ENCODE peak calls at places on chromosomes 12 and 14, in six cellular contexts. E is amniotic stem cell, Y is DMS79, H is uterus, M is mucosa of gallbladder, V is spleen. S is an unnamed sample.

GRCh38 chr14:73758392-73759182 is 44.4 kb upstream of the PNMA1 start:
- DNase-seq in E (no peak), Y (peak; percentile 59), H (peak; percentile 75), M (peak; percentile 72), V (peak; percentile 96), S (peak; percentile 91)

GRCh38 chr12:47223848-47224213 is 144.1 kb upstream of the AMIGO2 start:
- DNase-seq in E (no peak), Y (no peak), H (peak; percentile 42), M (peak; percentile 70), V (no peak), S (no peak)

GRCh38 chr12:84986586-84986985 is 49.5 kb downstream of the TSPAN19 start:
- DNase-seq in E (no peak), Y (no peak), H (no peak), M (no peak), V (no peak), S (no peak)

GRCh38 chr14:64247186-64247585 is 47.0 kb downstream of the ESR2 start:
- DNase-seq in E (no peak), Y (no peak), H (no peak), M (no peak), V (no peak), S (no peak)

GRCh38 chr12:990308-990648 is 745 bp upstream of the ERC1 start:
- DNase-seq in E (no peak), Y (peak; percentile 39), H (peak; percentile 70), M (peak; percentile 56), V (peak; percentile 90), S (peak; percentile 61)

GRCh38 chr12:98893126-98893525 is 248.0 kb downstream of the APAF1 start:
- DNase-seq in E (no peak), Y (no peak), H (no peak), M (no peak), V (no peak), S (peak; percentile 3)

GRCh38 chr12:51766067-51766466 is 82.5 kb downstream of the FIGNL2 start:
- DNase-seq in E (no peak), Y (no peak), H (no peak), M (no peak), V (no peak), S (no peak)

GRCh38 chr14:104398656-104399055 is 180.9 kb upstream of the C14orf180 start:
- DNase-seq in E (no peak), Y (no peak), H (no peak), M (peak; percentile 2), V (no peak), S (no peak)

GRCh38 chr12:47881826-47882427 is 22.9 kb downstream of the VDR start:
- DNase-seq in E (peak; percentile 74), Y (no peak), H (peak; percentile 28), M (peak; percentile 48), V (no peak), S (no peak)

GRCh38 chr14:69769623-69770022 is 2.7 kb downstream of the SRSF5 start:
- DNase-seq in E (no peak), Y (no peak), H (no peak), M (no peak), V (no peak), S (no peak)

GRCh38 chr14:76516884-76517283 is 140.9 kb downstream of the ESRRB start:
- DNase-seq in E (no peak), Y (no peak), H (no peak), M (no peak), V (peak; percentile 12), S (no peak)

GRCh38 chr12:27817761-27818160 is 37.7 kb upstream of the MANSC4 start:
- DNase-seq in E (no peak), Y (no peak), H (no peak), M (no peak), V (no peak), S (no peak)

GRCh38 chr14:34035934-34036250 is 85.0 kb upstream of the EGLN3 start:
- DNase-seq in E (no peak), Y (no peak), H (no peak), M (no peak), V (no peak), S (no peak)

GRCh38 chr14:70084226-70084625 is 104.5 kb downstream of the SLC8A3 start:
- DNase-seq in E (no peak), Y (no peak), H (no peak), M (no peak), V (no peak), S (no peak)

GRCh38 chr12:10392394-10392930 is 2.6 kb upstream of the KLRK1 start:
- DNase-seq in E (no peak), Y (peak; percentile 80), H (no peak), M (peak; percentile 62), V (no peak), S (no peak)

GRCh38 chr12:26713885-26714383 is 119.1 kb downstream of the ITPR2 start:
- DNase-seq in E (no peak), Y (no peak), H (no peak), M (no peak), V (no peak), S (no peak)

GRCh38 chr14:104296388-104297312 is 158.3 kb downstream of the KIF26A start:
- DNase-seq in E (no peak), Y (no peak), H (no peak), M (no peak), V (peak; percentile 69), S (no peak)

GRCh38 chr14:95480109-95480886 is 36.2 kb downstream of the SYNE3 start:
- DNase-seq in E (no peak), Y (no peak), H (peak; percentile 76), M (no peak), V (no peak), S (no peak)

GRCh38 chr12:56374726-56375597 is 12.3 kb upstream of the APOF start:
- DNase-seq in E (no peak), Y (no peak), H (no peak), M (no peak), V (no peak), S (no peak)

GRCh38 chr14:26856832-26857508 is 259.1 kb upstream of the NOVA1 start:
- DNase-seq in E (no peak), Y (no peak), H (no peak), M (no peak), V (no peak), S (no peak)

GRCh38 chr14:99521176-99522024 is 40.2 kb downstream of the CCNK start:
- DNase-seq in E (no peak), Y (no peak), H (no peak), M (no peak), V (peak; percentile 66), S (no peak)

GRCh38 chr14:77128414-77128891 is 13.1 kb downstream of the ZDHHC22 start:
- DNase-seq in E (no peak), Y (peak; percentile 89), H (no peak), M (no peak), V (no peak), S (no peak)

GRCh38 chr14:24297190-24297964 is 2.2 kb downstream of the DHRS1 start:
- DNase-seq in E (no peak), Y (no peak), H (no peak), M (no peak), V (no peak), S (peak; percentile 85)

GRCh38 chr14:57930241-57930975 is 64.5 kb upstream of the SLC35F4 start:
- DNase-seq in E (no peak), Y (no peak), H (no peak), M (no peak), V (no peak), S (no peak)

GRCh38 chr12:130394906-130395305 is 57.2 kb downstream of the PIWIL1 start:
- DNase-seq in E (no peak), Y (no peak), H (no peak), M (no peak), V (no peak), S (peak; percentile 11)

GRCh38 chr14:89330236-89331002 is 86.6 kb downstream of the FOXN3 start:
- DNase-seq in E (peak; percentile 28), Y (no peak), H (peak; percentile 57), M (peak; percentile 50), V (no peak), S (no peak)

GRCh38 chr12:91091916-91092715 is 19.2 kb downstream of the LUM start:
- DNase-seq in E (no peak), Y (no peak), H (no peak), M (no peak), V (no peak), S (no peak)

GRCh38 chr12:77940566-77940965 is 109.9 kb downstream of the NAV3 start:
- DNase-seq in E (no peak), Y (no peak), H (no peak), M (no peak), V (no peak), S (no peak)

GRCh38 chr12:131119936-131120335 is 166.2 kb downstream of the ADGRD1 start:
- DNase-seq in E (no peak), Y (no peak), H (no peak), M (no peak), V (peak; percentile 56), S (no peak)

GRCh38 chr12:6958609-6959375 is 7.6 kb downstream of the PTPN6 start:
- DNase-seq in E (no peak), Y (no peak), H (no peak), M (no peak), V (peak; percentile 92), S (no peak)

GRCh38 chr14:99177876-99178630 is 93.9 kb downstream of the BCL11B start:
- DNase-seq in E (no peak), Y (no peak), H (no peak), M (no peak), V (no peak), S (no peak)

GRCh38 chr12:122454739-122455138 is 32.3 kb upstream of the CLIP1 start:
- DNase-seq in E (no peak), Y (no peak), H (no peak), M (no peak), V (no peak), S (no peak)

S was measured in mesendoderm.